ENCODE peak calls at places on chromosomes 5 and 9, in seven cellular contexts. T, H, L, M, I, P and D are unnamed samples.
A peak's percentile ranks its signal among the peaks of the same experiment; 100 is the strongest.

GRCh38 chr5:67209141-67209771 is 12.7 kb upstream of the CD180 start:
- DNase-seq in L (peak; percentile 71), I (peak; percentile 81), M (peak; percentile 72), T (peak; percentile 67), H (peak; percentile 89), P (peak; percentile 72), D (peak; percentile 88)

GRCh38 chr9:78566948-78567675 is 270.2 kb downstream of the PSAT1 start:
- DNase-seq in T (no peak), L (no peak), I (no peak), P (peak; percentile 46), H (no peak), M (peak; percentile 74), D (no peak)

GRCh38 chr9:96557921-96558320 is 61.7 kb downstream of the CDC14B start:
- DNase-seq in H (no peak), L (no peak), M (no peak), T (no peak), P (no peak), I (no peak), D (no peak)

GRCh38 chr9:129111762-129112151 is 542 bp downstream of the PTPA start:
- DNase-seq in M (peak; percentile 45), I (peak; percentile 51), H (peak; percentile 45), T (no peak), L (no peak), P (peak; percentile 62), D (no peak)

GRCh38 chr9:87850405-87850804 is 32.3 kb upstream of the SPATA31E1 start:
- DNase-seq in I (no peak), T (no peak), P (peak; percentile 22), M (peak; percentile 84), L (no peak), H (no peak), D (no peak)

GRCh38 chr5:100901851-100902341 is 1.2 kb downstream of the ST8SIA4 start:
- DNase-seq in H (peak; percentile 84), M (no peak), T (peak; percentile 26), I (no peak), L (no peak), P (no peak), D (peak; percentile 59)

GRCh38 chr9:115042781-115043509 is 75.0 kb downstream of the TNC start:
- DNase-seq in T (no peak), P (no peak), H (no peak), I (no peak), M (no peak), L (no peak), D (no peak)

GRCh38 chr9:136792321-136793062 is 1.3 kb downstream of the TMEM141 start:
- DNase-seq in L (no peak), P (no peak), H (no peak), T (no peak), M (no peak), I (no peak), D (no peak)

GRCh38 chr9:14441976-14442651 is 128.2 kb upstream of the NFIB start:
- DNase-seq in H (peak; percentile 79), I (peak; percentile 71), M (peak; percentile 5), L (no peak), T (no peak), P (no peak), D (peak; percentile 51)

GRCh38 chr5:135244620-135245021 is 154.4 kb downstream of the MACROH2A1 start:
- DNase-seq in L (peak; percentile 35), H (no peak), P (no peak), M (no peak), T (no peak), I (peak; percentile 10), D (no peak)

GRCh38 chr5:65858316-65858715 is 68.1 kb upstream of the ERBIN start:
- DNase-seq in I (no peak), T (no peak), H (no peak), M (peak; percentile 54), P (peak; percentile 42), L (no peak), D (peak; percentile 43)

GRCh38 chr9:136651859-136652258 is 10.9 kb upstream of the EGFL7 start:
- DNase-seq in I (no peak), M (no peak), T (no peak), L (no peak), P (no peak), H (no peak), D (no peak)

GRCh38 chr5:89934069-89934468 is 475.5 kb downstream of the CETN3 start:
- DNase-seq in P (no peak), L (no peak), I (no peak), T (no peak), H (no peak), M (no peak), D (no peak)

GRCh38 chr9:20508242-20508641 is 114.1 kb downstream of the MLLT3 start:
- DNase-seq in T (no peak), H (peak; percentile 73), I (no peak), M (no peak), P (peak; percentile 63), L (no peak), D (no peak)

GRCh38 chr5:76789991-76790571 is 28.7 kb upstream of the F2RL1 start:
- DNase-seq in T (no peak), M (peak; percentile 85), H (peak; percentile 28), I (no peak), P (no peak), L (no peak), D (no peak)

GRCh38 chr5:151605559-151605958 is 14.4 kb upstream of the FAT2 start:
- DNase-seq in I (no peak), H (no peak), M (no peak), T (no peak), P (no peak), L (no peak), D (no peak)

GRCh38 chr5:60372786-60373185 is 327.2 kb downstream of the DEPDC1B start:
- DNase-seq in M (no peak), I (no peak), L (no peak), T (no peak), P (no peak), H (no peak), D (no peak)

GRCh38 chr5:169106906-169107305 is 194.0 kb downstream of the SLIT3 start:
- DNase-seq in L (no peak), M (no peak), P (no peak), T (no peak), H (no peak), I (no peak), D (no peak)

GRCh38 chr5:39427225-39427624 is 2.4 kb upstream of the DAB2 start:
- DNase-seq in T (no peak), L (no peak), M (peak; percentile 66), H (no peak), I (no peak), P (peak; percentile 23), D (no peak)

GRCh38 chr5:135246923-135247795 is 151.9 kb downstream of the MACROH2A1 start:
- DNase-seq in I (peak; percentile 43), L (peak; percentile 46), P (peak; percentile 95), M (peak; percentile 98), H (peak; percentile 84), T (no peak), D (no peak)

GRCh38 chr9:99192786-99193465 is 28.8 kb downstream of the ALG2 start:
- DNase-seq in P (peak; percentile 15), H (peak; percentile 52), I (no peak), M (peak; percentile 24), L (no peak), T (no peak), D (peak; percentile 23)

GRCh38 chr9:105978822-105979221 is 284.5 kb downstream of the TMEM38B start:
- DNase-seq in L (no peak), P (no peak), M (no peak), H (no peak), I (no peak), T (no peak), D (no peak)

GRCh38 chr9:129023036-129023907 is 4.9 kb downstream of the SH3GLB2 start:
- DNase-seq in L (no peak), I (no peak), T (no peak), M (peak; percentile 79), H (peak; percentile 78), P (peak; percentile 72), D (peak; percentile 94)

DNA sequence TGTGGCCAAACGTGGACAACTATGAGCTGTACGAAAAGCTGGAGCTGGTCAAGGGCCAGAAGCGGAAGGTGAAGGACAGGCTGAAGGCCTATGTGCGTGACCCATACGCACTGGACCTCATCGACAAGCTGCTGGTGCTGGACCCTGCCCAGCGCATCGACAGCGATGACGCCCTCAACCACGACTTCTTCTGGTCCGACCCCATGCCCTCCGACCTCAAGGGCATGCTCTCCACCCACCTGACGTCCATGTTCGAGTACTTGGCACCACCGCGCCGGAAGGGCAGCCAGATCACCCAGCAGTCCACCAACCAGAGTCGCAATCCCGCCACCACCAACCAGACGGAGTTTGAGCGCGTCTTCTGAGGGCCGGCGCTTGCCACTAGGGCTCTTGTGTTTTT is 3.3 kb downstream of the CDK9 start:
- DNase-seq in P (no peak), T (no peak), M (no peak), I (no peak), L (no peak), H (no peak), D (no peak)
- H3K23ac ChIP-seq in P (no peak overlapping the region), T (peak overlapping the region; percentile 8), M (no peak overlapping the region), I (no peak overlapping the region), L (no peak overlapping the region), H (no peak overlapping the region), D (no peak overlapping the region)

GRCh38 chr9:121814594-121814993 is 163.2 kb downstream of the DAB2IP start:
- DNase-seq in T (no peak), I (no peak), L (no peak), P (no peak), H (no peak), M (no peak), D (peak; percentile 50)

GRCh38 chr9:121815084-121815483 is 163.7 kb downstream of the DAB2IP start:
- DNase-seq in I (no peak), T (no peak), M (no peak), P (no peak), L (no peak), H (no peak), D (no peak)

GRCh38 chr9:121816449-121816817 is 165.0 kb downstream of the DAB2IP start:
- DNase-seq in M (no peak), P (no peak), I (no peak), H (no peak), L (no peak), T (no peak), D (no peak)

GRCh38 chr9:121816845-121817450 is 165.5 kb downstream of the DAB2IP start:
- DNase-seq in H (no peak), P (no peak), L (no peak), I (no peak), M (no peak), T (no peak), D (no peak)

GRCh38 chr9:121815556-121816448 is 164.4 kb downstream of the DAB2IP start:
- DNase-seq in L (no peak), P (no peak), M (no peak), T (no peak), H (no peak), I (no peak), D (no peak)
- H3K23ac ChIP-seq in L (no peak overlapping the region), P (no peak overlapping the region), M (no peak overlapping the region), T (no peak overlapping the region), H (no peak overlapping the region), I (no peak overlapping the region), D (no peak overlapping the region)

DNA sequence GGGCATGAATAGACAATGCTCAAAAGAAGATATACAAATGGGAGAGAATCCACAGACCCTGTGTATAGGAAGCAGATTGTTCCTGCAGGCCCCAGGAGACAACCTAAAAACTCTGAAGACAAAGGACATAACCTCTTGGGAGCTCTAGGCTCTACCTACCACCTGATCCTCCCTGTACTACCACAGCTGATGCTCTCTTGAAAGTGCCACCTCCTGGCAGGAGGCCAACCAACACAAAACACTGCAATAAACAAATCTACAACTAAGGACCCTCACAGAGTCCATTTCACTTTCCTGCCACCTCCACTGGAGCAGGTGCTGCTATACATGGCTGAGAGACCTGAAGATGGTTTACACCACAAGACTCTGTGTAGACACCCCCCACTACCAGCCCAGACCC is 49.0 kb downstream of the STARD4 start:
- DNase-seq in M (no peak), T (no peak), L (no peak), I (peak; percentile 41), P (no peak), H (peak; percentile 8), D (no peak)
- H3K23ac ChIP-seq in M (no peak overlapping the region), T (no peak overlapping the region), L (no peak overlapping the region), I (no peak overlapping the region), P (no peak overlapping the region), H (no peak overlapping the region), D (no peak overlapping the region)

GRCh38 chr9:122348288-122348777 is 22.5 kb upstream of the PTGS1 start:
- DNase-seq in M (no peak), P (no peak), H (no peak), T (no peak), I (no peak), L (no peak), D (no peak)
- H3K23ac ChIP-seq in M (no peak overlapping the region), P (no peak overlapping the region), H (no peak overlapping the region), T (no peak overlapping the region), I (no peak overlapping the region), L (no peak overlapping the region), D (no peak overlapping the region)